ENCODE peak calls at places on chromosomes 11 and 22, in five cellular contexts. D is colonic mucosa, T is PC-3, O is body of pancreas, S is tibial nerve. Z is an unnamed sample.

GRCh38 chr11:126834149-126834548 is 166.4 kb downstream of the KIRREL3 start:
- DNase-seq in D (no peak), T (no peak), O (no peak), S (no peak), Z (peak; percentile 79)

GRCh38 chr22:42885446-42885845 is 28.4 kb upstream of the ARFGAP3 start:
- DNase-seq in D (no peak), T (no peak), O (peak; percentile 50), S (no peak), Z (no peak)

GRCh38 chr11:46369458-46370152 is 11.9 kb upstream of the MDK start:
- DNase-seq in D (peak; percentile 52), T (peak; percentile 66), O (peak; percentile 56), S (no peak), Z (peak; percentile 87)

GRCh38 chr22:30705710-30706651 is 11.3 kb downstream of the OSBP2 start:
- DNase-seq in D (no peak), T (peak; percentile 83), O (peak; percentile 13), S (no peak), Z (peak; percentile 54)

GRCh38 chr11:1150769-1151365 is 6.9 kb upstream of the MUC5AC start:
- DNase-seq in D (peak; percentile 52), T (peak; percentile 83), O (no peak), S (no peak), Z (peak; percentile 36)

GRCh38 chr11:63609971-63610580 is 4.2 kb downstream of the PLAAT3 start:
- DNase-seq in D (no peak), T (no peak), O (no peak), S (no peak), Z (peak; percentile 38)

GRCh38 chr11:77172666-77172982 is 44.6 kb downstream of the MYO7A start:
- DNase-seq in D (no peak), T (no peak), O (no peak), S (no peak), Z (no peak)

GRCh38 chr11:57458060-57458409 is 2.3 kb upstream of the RTN4RL2 start:
- DNase-seq in D (no peak), T (peak; percentile 62), O (no peak), S (no peak), Z (no peak)

GRCh38 chr22:44442186-44442465 is 55.9 kb downstream of the RTL6 start:
- DNase-seq in D (no peak), T (no peak), O (no peak), S (no peak), Z (no peak)

GRCh38 chr11:46711288-46711687 is 7.7 kb upstream of the F2 start:
- DNase-seq in D (no peak), T (no peak), O (no peak), S (no peak), Z (no peak)

GRCh38 chr11:55826919-55827318 is at the start of gene OR5L2:
- DNase-seq in D (no peak), T (no peak), O (no peak), S (no peak), Z (no peak)

DNA sequence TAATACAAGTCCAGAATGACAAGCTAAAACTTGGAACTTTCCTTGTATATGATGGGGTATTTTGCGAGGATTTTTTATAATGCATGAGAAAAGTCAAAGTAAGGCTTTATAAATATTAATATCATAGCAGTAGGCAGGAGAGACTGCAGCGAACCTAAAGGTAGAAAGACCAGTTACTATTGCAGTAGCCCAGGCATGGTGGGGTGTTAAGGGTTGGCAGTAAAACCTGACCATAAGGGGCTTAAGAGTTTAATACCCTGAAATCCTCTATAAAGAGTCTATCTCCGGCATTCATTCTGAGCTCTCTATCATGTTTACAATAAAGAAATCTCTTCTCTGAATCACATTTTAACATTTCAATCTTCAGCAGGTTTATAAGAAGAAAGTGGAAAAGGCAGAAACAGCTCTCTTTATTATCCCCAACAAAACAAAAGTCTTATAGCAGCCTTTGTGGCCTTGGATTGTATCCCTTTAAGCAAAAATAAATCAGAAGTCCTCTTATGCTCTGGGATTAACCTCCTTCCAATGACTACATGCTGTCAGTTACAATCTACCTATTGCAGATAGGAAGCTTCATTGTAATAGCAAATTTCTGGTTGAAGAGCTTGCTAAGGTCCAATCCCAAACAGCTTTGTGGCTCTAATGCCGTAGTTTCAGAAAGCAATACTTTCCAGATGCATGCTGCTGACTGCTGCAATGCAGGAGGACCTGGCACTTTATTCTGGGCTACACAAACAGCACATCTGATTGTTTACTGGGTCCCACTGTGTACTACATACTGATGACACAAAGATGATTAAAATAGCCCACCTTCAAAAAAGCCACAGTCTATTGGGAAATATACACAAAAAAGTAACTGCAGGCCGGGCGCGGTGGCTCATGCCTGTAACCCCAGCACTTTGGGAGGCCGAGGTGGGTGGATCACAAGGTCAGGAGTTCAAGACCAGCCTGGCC is 45.8 kb downstream of the SIK3 start:
- DNase-seq in D (no peak), T (no peak), O (no peak), S (no peak), Z (no peak)
- H3K4me3 ChIP-seq in D (no peak overlapping the region), T (no peak overlapping the region), O (no peak overlapping the region), S (no peak overlapping the region), Z (no peak overlapping the region)

GRCh38 chr11:66333220-66333877 is 2.9 kb downstream of the RIN1 start:
- DNase-seq in D (no peak), T (no peak), O (no peak), S (no peak), Z (no peak)

GRCh38 chr11:66333896-66334604 is 2.2 kb downstream of the RIN1 start:
- DNase-seq in D (no peak), T (no peak), O (no peak), S (no peak), Z (no peak)

GRCh38 chr11:66330931-66331330 is 5.3 kb downstream of the RIN1 start:
- DNase-seq in D (no peak), T (no peak), O (no peak), S (no peak), Z (no peak)

GRCh38 chr11:66331542-66332370 is 4.5 kb downstream of the RIN1 start:
- DNase-seq in D (no peak), T (no peak), O (no peak), S (no peak), Z (no peak)

DNA sequence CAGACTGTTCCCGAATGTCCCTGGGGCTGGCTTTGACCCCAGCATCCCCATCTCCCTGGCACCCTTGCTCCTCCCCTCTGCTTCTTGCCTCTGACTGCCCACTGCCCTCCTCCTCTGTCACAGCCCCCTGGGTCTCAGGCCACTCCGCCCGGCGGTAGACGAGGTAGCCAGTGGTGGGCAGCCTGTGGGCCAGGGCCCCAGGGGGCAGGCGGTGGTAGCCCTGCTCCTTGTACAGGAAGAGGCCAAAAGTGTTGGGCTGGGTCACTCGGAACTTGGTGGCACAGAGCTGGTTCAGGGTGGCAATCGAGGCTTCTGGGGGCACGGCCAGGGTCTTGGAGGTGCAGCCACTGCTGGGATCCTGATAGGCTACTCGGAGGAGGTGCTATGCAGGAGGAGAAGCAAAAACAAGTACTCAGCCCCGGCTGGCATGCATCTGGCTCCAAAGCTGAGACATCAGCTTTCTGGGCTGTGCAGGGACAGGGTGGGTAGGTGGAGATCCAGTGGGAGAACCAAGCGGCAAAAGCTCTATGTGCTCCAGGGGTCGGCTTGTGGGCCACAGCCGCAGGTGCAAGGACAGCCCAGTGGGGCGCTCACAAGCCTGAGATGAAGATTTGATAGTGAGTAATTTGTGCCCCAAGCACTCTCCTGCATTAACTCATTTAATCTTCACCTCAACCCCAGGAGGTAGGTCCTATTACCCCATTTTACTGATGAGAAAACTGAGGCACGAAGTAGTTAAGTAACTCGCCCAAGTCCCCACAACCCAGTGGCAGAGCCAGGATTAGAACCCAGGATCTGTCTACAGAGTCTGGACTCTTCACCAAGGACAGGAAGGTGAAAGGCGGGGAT is 3.6 kb downstream of the RIN1 start:
- DNase-seq in D (no peak), T (no peak), O (no peak), S (no peak), Z (no peak)
- H3K4me1 ChIP-seq in D (peaks cover 24% of the 10 kb centered on the region), T (peaks cover 40% of the 10 kb centered on the region), O (peaks cover 40% of the 10 kb centered on the region), S (peaks cover 39% of the 10 kb centered on the region), Z (peaks cover 36% of the 10 kb centered on the region)

GRCh38 chr11:10808553-10809372 is at the start of gene EIF4G2:
- DNase-seq in D (peak; percentile 99), T (peak; percentile 97), O (peak; percentile 99), S (peak; percentile 95), Z (peak; percentile 99)

GRCh38 chr11:10806206-10806605 is 2.5 kb downstream of the EIF4G2 start:
- DNase-seq in D (no peak), T (no peak), O (no peak), S (no peak), Z (no peak)

GRCh38 chr11:10803676-10804075 is 5.0 kb downstream of the EIF4G2 start:
- DNase-seq in D (no peak), T (no peak), O (no peak), S (no peak), Z (no peak)

GRCh38 chr11:10807629-10808552 is 835 bp downstream of the EIF4G2 start:
- DNase-seq in D (peak; percentile 61), T (peak; percentile 25), O (peak; percentile 56), S (peak; percentile 39), Z (peak; percentile 74)

DNA sequence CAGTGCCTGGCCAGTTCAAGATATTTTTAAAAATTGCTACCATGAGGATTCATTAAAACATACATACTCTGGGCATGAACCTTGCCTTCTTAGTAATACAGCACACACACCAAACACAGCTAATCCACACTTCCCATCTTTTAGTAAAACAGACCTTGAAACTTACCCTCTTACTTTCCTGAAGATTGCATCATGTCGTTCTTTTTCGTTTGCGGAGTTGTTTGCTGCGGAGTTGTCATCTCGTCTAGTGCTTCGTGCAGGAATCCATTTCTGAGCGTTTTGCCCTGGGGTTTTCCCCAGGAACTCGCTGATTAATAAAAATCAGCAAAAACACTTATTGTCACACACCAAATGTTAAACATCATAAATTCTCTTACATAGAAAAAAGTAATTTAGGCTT is 3.0 kb downstream of the EIF4G2 start:
- DNase-seq in D (no peak), T (no peak), O (no peak), S (no peak), Z (no peak)
- H3K4me3 ChIP-seq in D (no peak overlapping the region), T (peak overlapping the region; percentile 92), O (no peak overlapping the region), S (no peak overlapping the region), Z (peak overlapping the region; percentile 97)

GRCh38 chr11:118908931-118909618 is 16.7 kb downstream of the BCL9L start:
- DNase-seq in D (peak; percentile 66), T (peak; percentile 76), O (peak; percentile 79), S (peak; percentile 77), Z (peak; percentile 90)

GRCh38 chr11:118907749-118908106 is 18.0 kb downstream of the BCL9L start:
- DNase-seq in D (no peak), T (no peak), O (no peak), S (no peak), Z (peak; percentile 71)

GRCh38 chr11:118907051-118907748 is 18.5 kb downstream of the BCL9L start:
- DNase-seq in D (peak; percentile 94), T (peak; percentile 96), O (peak; percentile 91), S (peak; percentile 84), Z (peak; percentile 87)

GRCh38 chr11:118909619-118910308 is 16.0 kb downstream of the BCL9L start:
- DNase-seq in D (no peak), T (no peak), O (no peak), S (no peak), Z (no peak)

DNA sequence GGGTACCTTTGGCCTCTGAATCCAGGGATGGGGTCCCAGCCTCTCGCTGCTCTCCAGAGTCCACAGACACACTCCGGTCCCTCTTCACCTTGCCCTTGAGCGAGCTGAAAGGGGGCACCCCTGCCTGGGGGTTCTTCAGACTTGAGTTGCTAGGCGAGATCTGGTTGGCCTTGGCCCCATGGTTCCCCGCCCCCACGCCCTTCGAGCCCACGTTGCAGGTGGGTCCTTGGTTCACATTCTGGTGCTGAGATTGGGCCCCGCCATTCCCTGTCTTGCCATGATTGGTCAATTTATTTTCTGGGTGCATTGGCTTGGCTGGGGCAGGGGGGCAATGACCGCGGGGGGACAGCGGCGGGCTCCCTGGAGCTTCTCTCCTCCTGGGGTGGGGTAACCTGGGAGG is 17.5 kb downstream of the BCL9L start:
- DNase-seq in D (no peak), T (no peak), O (no peak), S (no peak), Z (no peak)
- H3K4me1 ChIP-seq in D (peaks cover 31% of the 10 kb centered on the region), T (peaks cover 52% of the 10 kb centered on the region), O (peaks cover 65% of the 10 kb centered on the region), S (peaks cover 59% of the 10 kb centered on the region), Z (peaks cover 55% of the 10 kb centered on the region)